ENCODE peak calls at places on chromosomes 13 and 19, in seven cellular contexts. One of them, this sample, is unnamed.

GRCh38 chr13:76038920-76039716 is 403.0 kb downstream of the LMO7 start:
- DNase-seq in OCI-LY7: no peak
- DNase-seq in gastrocnemius medialis: no peak
- DNase-seq in CD8-positive, alpha-beta T cell: no peak
- DNase-seq in tibial nerve: no peak
- DNase-seq in CD4-positive, CD25-positive, alpha-beta regulatory T cell: no peak
- DNase-seq in uterus: no peak
- DNase-seq in this sample: no peak

GRCh38 chr19:14674764-14675163 is at the start of gene ADGRE3:
- DNase-seq in OCI-LY7: peak; percentile 22
- DNase-seq in gastrocnemius medialis: no peak
- DNase-seq in CD8-positive, alpha-beta T cell: no peak
- DNase-seq in tibial nerve: no peak
- DNase-seq in CD4-positive, CD25-positive, alpha-beta regulatory T cell: no peak
- DNase-seq in uterus: no peak
- DNase-seq in this sample: no peak

GRCh38 chr19:8307400-8307964 is 676 bp downstream of the CD320 start:
- DNase-seq in OCI-LY7: peak; percentile 37
- DNase-seq in gastrocnemius medialis: no peak
- DNase-seq in CD8-positive, alpha-beta T cell: no peak
- DNase-seq in tibial nerve: no peak
- DNase-seq in CD4-positive, CD25-positive, alpha-beta regulatory T cell: peak; percentile 1
- DNase-seq in uterus: no peak
- DNase-seq in this sample: no peak

GRCh38 chr19:58381460-58382220 is 810 bp upstream of the ZNF837 start:
- DNase-seq in OCI-LY7: no peak
- DNase-seq in gastrocnemius medialis: no peak
- DNase-seq in CD8-positive, alpha-beta T cell: no peak
- DNase-seq in tibial nerve: no peak
- DNase-seq in CD4-positive, CD25-positive, alpha-beta regulatory T cell: no peak
- DNase-seq in uterus: no peak
- DNase-seq in this sample: peak; percentile 56

GRCh38 chr13:33891196-33891742 is 73.3 kb downstream of the RFC3 start:
- DNase-seq in OCI-LY7: no peak
- DNase-seq in gastrocnemius medialis: no peak
- DNase-seq in CD8-positive, alpha-beta T cell: no peak
- DNase-seq in tibial nerve: no peak
- DNase-seq in CD4-positive, CD25-positive, alpha-beta regulatory T cell: no peak
- DNase-seq in uterus: no peak
- DNase-seq in this sample: no peak

GRCh38 chr13:59906413-59907027 is 257.2 kb downstream of the DIAPH3 start:
- DNase-seq in OCI-LY7: peak; percentile 16
- DNase-seq in gastrocnemius medialis: no peak
- DNase-seq in CD8-positive, alpha-beta T cell: no peak
- DNase-seq in tibial nerve: no peak
- DNase-seq in CD4-positive, CD25-positive, alpha-beta regulatory T cell: no peak
- DNase-seq in uterus: no peak
- DNase-seq in this sample: no peak

GRCh38 chr13:39374741-39375189 is 228.2 kb downstream of the LHFPL6 start:
- DNase-seq in OCI-LY7: no peak
- DNase-seq in gastrocnemius medialis: no peak
- DNase-seq in CD8-positive, alpha-beta T cell: no peak
- DNase-seq in tibial nerve: no peak
- DNase-seq in CD4-positive, CD25-positive, alpha-beta regulatory T cell: no peak
- DNase-seq in uterus: no peak
- DNase-seq in this sample: no peak

GRCh38 chr19:55044771-55045716 is 7.0 kb upstream of the GP6 start:
- DNase-seq in OCI-LY7: no peak
- DNase-seq in gastrocnemius medialis: no peak
- DNase-seq in CD8-positive, alpha-beta T cell: no peak
- DNase-seq in tibial nerve: no peak
- DNase-seq in CD4-positive, CD25-positive, alpha-beta regulatory T cell: no peak
- DNase-seq in uterus: no peak
- DNase-seq in this sample: no peak

GRCh38 chr19:377801-378581 is 31.0 kb downstream of the C2CD4C start:
- DNase-seq in OCI-LY7: no peak
- DNase-seq in gastrocnemius medialis: no peak
- DNase-seq in CD8-positive, alpha-beta T cell: no peak
- DNase-seq in tibial nerve: no peak
- DNase-seq in CD4-positive, CD25-positive, alpha-beta regulatory T cell: no peak
- DNase-seq in uterus: no peak
- DNase-seq in this sample: no peak

GRCh38 chr13:31476266-31476665 is 263.1 kb upstream of the RXFP2 start:
- DNase-seq in OCI-LY7: no peak
- DNase-seq in gastrocnemius medialis: no peak
- DNase-seq in CD8-positive, alpha-beta T cell: no peak
- DNase-seq in tibial nerve: no peak
- DNase-seq in CD4-positive, CD25-positive, alpha-beta regulatory T cell: no peak
- DNase-seq in uterus: peak; percentile 16
- DNase-seq in this sample: no peak

GRCh38 chr13:79282976-79283375 is 123.1 kb downstream of the RBM26 start:
- DNase-seq in OCI-LY7: no peak
- DNase-seq in gastrocnemius medialis: no peak
- DNase-seq in CD8-positive, alpha-beta T cell: no peak
- DNase-seq in tibial nerve: no peak
- DNase-seq in CD4-positive, CD25-positive, alpha-beta regulatory T cell: no peak
- DNase-seq in uterus: no peak
- DNase-seq in this sample: no peak

GRCh38 chr13:113045214-113046007 is 60.2 kb upstream of the F7 start:
- DNase-seq in OCI-LY7: no peak
- DNase-seq in gastrocnemius medialis: no peak
- DNase-seq in CD8-positive, alpha-beta T cell: no peak
- DNase-seq in tibial nerve: no peak
- DNase-seq in CD4-positive, CD25-positive, alpha-beta regulatory T cell: no peak
- DNase-seq in uterus: no peak
- DNase-seq in this sample: no peak

GRCh38 chr13:99356216-99357089 is 49.3 kb upstream of the GPR183 start:
- DNase-seq in OCI-LY7: peak; percentile 38
- DNase-seq in gastrocnemius medialis: no peak
- DNase-seq in CD8-positive, alpha-beta T cell: peak; percentile 75
- DNase-seq in tibial nerve: peak; percentile 30
- DNase-seq in CD4-positive, CD25-positive, alpha-beta regulatory T cell: peak; percentile 63
- DNase-seq in uterus: no peak
- DNase-seq in this sample: peak; percentile 56

GRCh38 chr13:99821741-99822140 is 149.8 kb downstream of the ZIC5 start:
- DNase-seq in OCI-LY7: no peak
- DNase-seq in gastrocnemius medialis: no peak
- DNase-seq in CD8-positive, alpha-beta T cell: no peak
- DNase-seq in tibial nerve: no peak
- DNase-seq in CD4-positive, CD25-positive, alpha-beta regulatory T cell: no peak
- DNase-seq in uterus: no peak
- DNase-seq in this sample: no peak

GRCh38 chr13:93304868-93305613 is 78.4 kb downstream of the GPC6 start:
- DNase-seq in OCI-LY7: no peak
- DNase-seq in gastrocnemius medialis: no peak
- DNase-seq in CD8-positive, alpha-beta T cell: no peak
- DNase-seq in tibial nerve: no peak
- DNase-seq in CD4-positive, CD25-positive, alpha-beta regulatory T cell: no peak
- DNase-seq in uterus: no peak
- DNase-seq in this sample: no peak

GRCh38 chr13:98981596-98982195 is 3.8 kb upstream of the DOCK9 start:
- DNase-seq in OCI-LY7: no peak
- DNase-seq in gastrocnemius medialis: no peak
- DNase-seq in CD8-positive, alpha-beta T cell: no peak
- DNase-seq in tibial nerve: no peak
- DNase-seq in CD4-positive, CD25-positive, alpha-beta regulatory T cell: no peak
- DNase-seq in uterus: no peak
- DNase-seq in this sample: no peak

GRCh38 chr19:18282021-18282787 is 782 bp upstream of the JUND start:
- DNase-seq in OCI-LY7: peak; percentile 47
- DNase-seq in gastrocnemius medialis: no peak
- DNase-seq in CD8-positive, alpha-beta T cell: no peak
- DNase-seq in tibial nerve: no peak
- DNase-seq in CD4-positive, CD25-positive, alpha-beta regulatory T cell: no peak
- DNase-seq in uterus: no peak
- DNase-seq in this sample: no peak

GRCh38 chr13:30234763-30235162 is 72.6 kb downstream of the KATNAL1 start:
- DNase-seq in OCI-LY7: no peak
- DNase-seq in gastrocnemius medialis: no peak
- DNase-seq in CD8-positive, alpha-beta T cell: no peak
- DNase-seq in tibial nerve: no peak
- DNase-seq in CD4-positive, CD25-positive, alpha-beta regulatory T cell: no peak
- DNase-seq in uterus: no peak
- DNase-seq in this sample: no peak

GRCh38 chr13:76462003-76462402 is 424.2 kb downstream of the KCTD12 start:
- DNase-seq in OCI-LY7: no peak
- DNase-seq in gastrocnemius medialis: peak; percentile 5
- DNase-seq in CD8-positive, alpha-beta T cell: no peak
- DNase-seq in tibial nerve: no peak
- DNase-seq in CD4-positive, CD25-positive, alpha-beta regulatory T cell: no peak
- DNase-seq in uterus: no peak
- DNase-seq in this sample: no peak

GRCh38 chr19:37251308-37252229 is 33.6 kb downstream of the ZNF383 start:
- DNase-seq in OCI-LY7: no peak
- DNase-seq in gastrocnemius medialis: peak; percentile 28
- DNase-seq in CD8-positive, alpha-beta T cell: no peak
- DNase-seq in tibial nerve: peak; percentile 43
- DNase-seq in CD4-positive, CD25-positive, alpha-beta regulatory T cell: peak; percentile 19
- DNase-seq in uterus: peak; percentile 70
- DNase-seq in this sample: peak; percentile 70

GRCh38 chr13:106367361-106367781 is 168.1 kb downstream of the EFNB2 start:
- DNase-seq in OCI-LY7: no peak
- DNase-seq in gastrocnemius medialis: no peak
- DNase-seq in CD8-positive, alpha-beta T cell: no peak
- DNase-seq in tibial nerve: no peak
- DNase-seq in CD4-positive, CD25-positive, alpha-beta regulatory T cell: no peak
- DNase-seq in uterus: no peak
- DNase-seq in this sample: no peak

GRCh38 chr19:19067276-19068072 is 3.7 kb downstream of the SLC25A42 start:
- DNase-seq in OCI-LY7: no peak
- DNase-seq in gastrocnemius medialis: peak; percentile 49
- DNase-seq in CD8-positive, alpha-beta T cell: no peak
- DNase-seq in tibial nerve: no peak
- DNase-seq in CD4-positive, CD25-positive, alpha-beta regulatory T cell: no peak
- DNase-seq in uterus: no peak
- DNase-seq in this sample: no peak

GRCh38 chr13:74555291-74556001 is 421.2 kb upstream of the KLF12 start:
- DNase-seq in OCI-LY7: peak; percentile 30
- DNase-seq in gastrocnemius medialis: no peak
- DNase-seq in CD8-positive, alpha-beta T cell: no peak
- DNase-seq in tibial nerve: no peak
- DNase-seq in CD4-positive, CD25-positive, alpha-beta regulatory T cell: no peak
- DNase-seq in uterus: no peak
- DNase-seq in this sample: no peak

GRCh38 chr13:64527561-64527960 is 2702.6 kb downstream of the PCDH9 start:
- DNase-seq in OCI-LY7: no peak
- DNase-seq in gastrocnemius medialis: no peak
- DNase-seq in CD8-positive, alpha-beta T cell: no peak
- DNase-seq in tibial nerve: no peak
- DNase-seq in CD4-positive, CD25-positive, alpha-beta regulatory T cell: no peak
- DNase-seq in uterus: no peak
- DNase-seq in this sample: no peak

GRCh38 chr19:49589391-49589790 is 1.6 kb upstream of the PRR12 start:
- DNase-seq in OCI-LY7: no peak
- DNase-seq in gastrocnemius medialis: no peak
- DNase-seq in CD8-positive, alpha-beta T cell: no peak
- DNase-seq in tibial nerve: no peak
- DNase-seq in CD4-positive, CD25-positive, alpha-beta regulatory T cell: no peak
- DNase-seq in uterus: no peak
- DNase-seq in this sample: no peak

GRCh38 chr13:30021611-30022010 is 171.2 kb upstream of the UBL3 start:
- DNase-seq in OCI-LY7: no peak
- DNase-seq in gastrocnemius medialis: no peak
- DNase-seq in CD8-positive, alpha-beta T cell: no peak
- DNase-seq in tibial nerve: no peak
- DNase-seq in CD4-positive, CD25-positive, alpha-beta regulatory T cell: no peak
- DNase-seq in uterus: no peak
- DNase-seq in this sample: no peak

GRCh38 chr13:77584111-77584510 is 48.6 kb downstream of the SCEL start:
- DNase-seq in OCI-LY7: no peak
- DNase-seq in gastrocnemius medialis: no peak
- DNase-seq in CD8-positive, alpha-beta T cell: no peak
- DNase-seq in tibial nerve: no peak
- DNase-seq in CD4-positive, CD25-positive, alpha-beta regulatory T cell: no peak
- DNase-seq in uterus: no peak
- DNase-seq in this sample: no peak

GRCh38 chr19:43741075-43741840 is 13.5 kb downstream of the SMG9 start:
- DNase-seq in OCI-LY7: no peak
- DNase-seq in gastrocnemius medialis: no peak
- DNase-seq in CD8-positive, alpha-beta T cell: no peak
- DNase-seq in tibial nerve: no peak
- DNase-seq in CD4-positive, CD25-positive, alpha-beta regulatory T cell: no peak
- DNase-seq in uterus: no peak
- DNase-seq in this sample: no peak

GRCh38 chr19:3404324-3405260 is 38.2 kb downstream of the NFIC start:
- DNase-seq in OCI-LY7: no peak
- DNase-seq in gastrocnemius medialis: peak; percentile 84
- DNase-seq in CD8-positive, alpha-beta T cell: no peak
- DNase-seq in tibial nerve: peak; percentile 75
- DNase-seq in CD4-positive, CD25-positive, alpha-beta regulatory T cell: no peak
- DNase-seq in uterus: peak; percentile 91
- DNase-seq in this sample: peak; percentile 86

GRCh38 chr13:51733656-51734334 is 70.2 kb downstream of the DHRS12 start:
- DNase-seq in OCI-LY7: no peak
- DNase-seq in gastrocnemius medialis: no peak
- DNase-seq in CD8-positive, alpha-beta T cell: no peak
- DNase-seq in tibial nerve: peak; percentile 33
- DNase-seq in CD4-positive, CD25-positive, alpha-beta regulatory T cell: no peak
- DNase-seq in uterus: no peak
- DNase-seq in this sample: no peak

GRCh38 chr13:46683879-46684278 is 113.1 kb downstream of the ESD start:
- DNase-seq in OCI-LY7: no peak
- DNase-seq in gastrocnemius medialis: no peak
- DNase-seq in CD8-positive, alpha-beta T cell: no peak
- DNase-seq in tibial nerve: no peak
- DNase-seq in CD4-positive, CD25-positive, alpha-beta regulatory T cell: no peak
- DNase-seq in uterus: no peak
- DNase-seq in this sample: no peak
- H3K4me1 ChIP-seq in OCI-LY7: peaks cover 16% of the 10 kb centered on the region
- H3K4me1 ChIP-seq in gastrocnemius medialis: peaks cover 2% of the 10 kb centered on the region
- H3K4me1 ChIP-seq in CD8-positive, alpha-beta T cell: peaks cover 22% of the 10 kb centered on the region
- H3K4me1 ChIP-seq in tibial nerve: no peaks in the 10 kb centered on the region
- H3K4me1 ChIP-seq in CD4-positive, CD25-positive, alpha-beta regulatory T cell: peaks cover 16% of the 10 kb centered on the region
- H3K4me1 ChIP-seq in uterus: peaks cover 5% of the 10 kb centered on the region
- H3K4me1 ChIP-seq in this sample: peaks cover 46% of the 10 kb centered on the region

GRCh38 chr19:39400997-39401548 is 5.6 kb upstream of the ZFP36 start:
- DNase-seq in OCI-LY7: peak; percentile 34
- DNase-seq in gastrocnemius medialis: no peak
- DNase-seq in CD8-positive, alpha-beta T cell: no peak
- DNase-seq in tibial nerve: no peak
- DNase-seq in CD4-positive, CD25-positive, alpha-beta regulatory T cell: no peak
- DNase-seq in uterus: no peak
- DNase-seq in this sample: no peak
- H3K4me1 ChIP-seq in OCI-LY7: peaks cover 86% of the 10 kb centered on the region
- H3K4me1 ChIP-seq in gastrocnemius medialis: peaks cover 44% of the 10 kb centered on the region
- H3K4me1 ChIP-seq in CD8-positive, alpha-beta T cell: peaks cover 78% of the 10 kb centered on the region
- H3K4me1 ChIP-seq in tibial nerve: no peaks in the 10 kb centered on the region
- H3K4me1 ChIP-seq in CD4-positive, CD25-positive, alpha-beta regulatory T cell: peaks cover 81% of the 10 kb centered on the region
- H3K4me1 ChIP-seq in uterus: peaks cover 20% of the 10 kb centered on the region
- H3K4me1 ChIP-seq in this sample: peaks cover 70% of the 10 kb centered on the region

GRCh38 chr19:1860821-1861598 is 2.4 kb downstream of the KLF16 start:
- DNase-seq in OCI-LY7: no peak
- DNase-seq in gastrocnemius medialis: no peak
- DNase-seq in CD8-positive, alpha-beta T cell: no peak
- DNase-seq in tibial nerve: no peak
- DNase-seq in CD4-positive, CD25-positive, alpha-beta regulatory T cell: no peak
- DNase-seq in uterus: no peak
- DNase-seq in this sample: no peak
- H3K4me1 ChIP-seq in OCI-LY7: peaks cover 65% of the 10 kb centered on the region
- H3K4me1 ChIP-seq in gastrocnemius medialis: peaks cover 11% of the 10 kb centered on the region
- H3K4me1 ChIP-seq in CD8-positive, alpha-beta T cell: peaks cover 67% of the 10 kb centered on the region
- H3K4me1 ChIP-seq in tibial nerve: no peaks in the 10 kb centered on the region
- H3K4me1 ChIP-seq in CD4-positive, CD25-positive, alpha-beta regulatory T cell: peaks cover 75% of the 10 kb centered on the region
- H3K4me1 ChIP-seq in uterus: peaks cover 39% of the 10 kb centered on the region
- H3K4me1 ChIP-seq in this sample: peaks cover 73% of the 10 kb centered on the region

GRCh38 chr19:45450042-45450380 is 17.8 kb upstream of the FOSB start:
- DNase-seq in OCI-LY7: no peak
- DNase-seq in gastrocnemius medialis: no peak
- DNase-seq in CD8-positive, alpha-beta T cell: no peak
- DNase-seq in tibial nerve: no peak
- DNase-seq in CD4-positive, CD25-positive, alpha-beta regulatory T cell: peak; percentile 24
- DNase-seq in uterus: no peak
- DNase-seq in this sample: no peak
- H3K4me1 ChIP-seq in OCI-LY7: peaks cover 60% of the 10 kb centered on the region
- H3K4me1 ChIP-seq in gastrocnemius medialis: peaks cover 15% of the 10 kb centered on the region
- H3K4me1 ChIP-seq in CD8-positive, alpha-beta T cell: peaks cover 25% of the 10 kb centered on the region
- H3K4me1 ChIP-seq in tibial nerve: no peaks in the 10 kb centered on the region
- H3K4me1 ChIP-seq in CD4-positive, CD25-positive, alpha-beta regulatory T cell: peaks cover 29% of the 10 kb centered on the region
- H3K4me1 ChIP-seq in uterus: peaks cover under 1% of the 10 kb centered on the region
- H3K4me1 ChIP-seq in this sample: peaks cover 53% of the 10 kb centered on the region

This sample was measured in lower lobe of right lung.